ENCODE peak calls at places on chromosomes 7 and 10, in six cellular contexts. V is T-helper 17 cell; D is stimulated activated CD8-positive, alpha-beta memory T cell treated with anti-CD3 and anti-CD28 coated beads, Interleukin-4, amount 100 ng/mL, for 48 hours; S is stimulated activated CD4-positive, alpha-beta T cell treated with anti-CD3 and anti-CD28 coated beads, TNF-alpha, amount 100 ng/mL, for 4 hours; M is HuH-7; X is effector CD4-positive, alpha-beta T cell. U is an unnamed sample.

GRCh38 chr7:24948739-24949138 is 31.2 kb downstream of the OSBPL3 start:
- DNase-seq in V (no peak), D (no peak), S (no peak), M (no peak), X (no peak), U (no peak)

GRCh38 chr10:127196227-127196954 is at the start of gene INSYN2A:
- DNase-seq in V (no peak), D (no peak), S (no peak), M (no peak), X (no peak), U (peak)

GRCh38 chr10:11011436-11011835 is 6.2 kb upstream of the CELF2 start:
- DNase-seq in V (no peak), D (no peak), S (no peak), M (no peak), X (no peak), U (no peak)

GRCh38 chr10:110717830-110718595 is 73.9 kb downstream of the RBM20 start:
- DNase-seq in V (no peak), D (no peak), S (no peak), M (no peak), X (no peak), U (peak)

GRCh38 chr7:82700739-82701138 is 257.2 kb upstream of the CACNA2D1 start:
- DNase-seq in V (no peak), D (no peak), S (no peak), M (no peak), X (no peak), U (no peak)

GRCh38 chr7:99393363-99394187 is 14.8 kb downstream of the PDAP1 start:
- DNase-seq in V (no peak), D (no peak), S (no peak), M (no peak), X (no peak), U (no peak)

GRCh38 chr7:116811768-116812167 is 50.6 kb upstream of the CAPZA2 start:
- DNase-seq in V (no peak), D (no peak), S (no peak), M (no peak), X (no peak), U (no peak)

GRCh38 chr7:108001759-108002725 is 919 bp downstream of the LAMB1 start:
- DNase-seq in V (no peak), D (no peak), S (no peak), M (peak), X (no peak), U (no peak)

GRCh38 chr10:61159253-61159652 is 215.3 kb upstream of the RHOBTB1 start:
- DNase-seq in V (no peak), D (no peak), S (no peak), M (no peak), X (no peak), U (no peak)

GRCh38 chr10:4662576-4663161 is 163.3 kb upstream of the AKR1E2 start:
- DNase-seq in V (no peak), D (no peak), S (no peak), M (no peak), X (no peak), U (no peak)

GRCh38 chr10:84348431-84348830 is 20.0 kb downstream of the CCSER2 start:
- DNase-seq in V (no peak), D (no peak), S (no peak), M (no peak), X (no peak), U (no peak)

GRCh38 chr7:154795014-154795413 is 207.9 kb downstream of the PAXIP1 start:
- DNase-seq in V (no peak), D (no peak), S (no peak), M (no peak), X (no peak), U (no peak)

GRCh38 chr7:130008941-130009847 is 42.0 kb downstream of the ZC3HC1 start:
- DNase-seq in V (no peak), D (no peak), S (no peak), M (no peak), X (no peak), U (no peak)

GRCh38 chr7:8205572-8205971 is 56.4 kb downstream of the ICA1 start:
- DNase-seq in V (no peak), D (no peak), S (no peak), M (no peak), X (no peak), U (no peak)